ENCODE peak calls at places on chromosomes 7 and 10, in four cellular contexts. T, G, L and C are unnamed samples.

GRCh38 chr10:79129361-79129997 is 60.7 kb downstream of the ZMIZ1 start:
- DNase-seq in G (no peak), T (no peak), L (no peak), C (no peak)

GRCh38 chr7:8325067-8325466 is 63.1 kb upstream of the ICA1 start:
- DNase-seq in L (no peak), G (no peak), T (no peak), C (no peak)

GRCh38 chr10:106795619-106796018 is 368.9 kb downstream of the SORCS1 start:
- DNase-seq in T (peak), L (peak), G (peak), C (peak)

GRCh38 chr10:78852856-78853255 is 215.9 kb upstream of the ZMIZ1 start:
- DNase-seq in L (no peak), G (no peak), T (peak), C (peak)

GRCh38 chr7:101197991-101198390 is 2.8 kb downstream of the MOGAT3 start:
- DNase-seq in L (no peak), T (no peak), G (no peak), C (no peak)

GRCh38 chr10:51615764-51616298 is 83.6 kb downstream of the CSTF2T start:
- DNase-seq in T (no peak), G (no peak), L (no peak), C (no peak)

GRCh38 chr10:132301371-132302330 is 6.1 kb downstream of the STK32C start:
- DNase-seq in L (no peak), T (no peak), G (no peak), C (no peak)

GRCh38 chr7:84912993-84913635 is 273.7 kb downstream of the SEMA3D start:
- DNase-seq in L (no peak), T (no peak), G (no peak), C (no peak)

GRCh38 chr7:49333180-49333881 is 409.0 kb downstream of the CDC14C start:
- DNase-seq in G (no peak), L (peak), T (no peak), C (no peak)

GRCh38 chr10:48535416-48536225 is 69.3 kb downstream of the ARHGAP22 start:
- DNase-seq in T (no peak), G (no peak), L (no peak), C (no peak)

DNA sequence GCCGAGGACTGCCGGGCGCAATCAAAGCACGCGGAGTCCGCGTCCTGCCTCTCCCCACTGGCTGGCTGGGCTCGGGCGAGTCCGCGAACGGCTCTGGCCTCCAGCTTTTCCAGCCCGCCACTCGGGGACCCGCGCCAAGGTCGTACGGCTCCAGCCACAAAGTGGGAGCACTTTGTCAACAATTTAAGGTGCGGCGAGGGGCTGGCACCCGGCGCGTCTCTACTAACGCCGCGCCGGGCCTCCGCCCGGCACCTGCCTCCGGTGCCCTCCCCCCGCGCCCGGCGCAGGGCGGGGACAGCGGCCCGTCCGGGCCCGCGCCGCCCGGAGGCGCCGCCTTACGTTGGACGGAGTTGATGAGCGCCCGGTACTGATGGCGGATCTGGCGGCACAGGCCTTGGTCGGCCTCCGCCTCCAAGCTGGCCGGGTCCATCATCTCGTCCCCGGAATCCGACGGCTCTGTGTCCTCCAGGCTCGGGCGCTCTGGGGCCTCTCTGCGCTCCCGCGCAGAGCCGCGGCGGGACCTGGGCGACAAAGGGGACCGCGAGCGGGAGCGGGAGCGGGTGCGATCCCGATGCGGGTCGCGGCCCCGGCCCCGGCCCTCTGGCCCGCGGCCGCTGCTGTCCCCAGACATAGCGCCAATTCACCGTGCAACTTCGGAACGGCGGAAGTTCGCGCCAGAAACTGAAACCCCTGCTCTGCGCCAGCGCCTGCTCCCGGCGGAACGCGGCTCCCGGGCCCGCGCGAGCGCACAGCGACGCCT is at the start of gene NSMCE4A:
- DNase-seq in T (peak), L (peak), G (peak), C (peak)
- TF ChIP-seq CTCF in T (peak), L (peak), G (peak), C (no peak)

DNA sequence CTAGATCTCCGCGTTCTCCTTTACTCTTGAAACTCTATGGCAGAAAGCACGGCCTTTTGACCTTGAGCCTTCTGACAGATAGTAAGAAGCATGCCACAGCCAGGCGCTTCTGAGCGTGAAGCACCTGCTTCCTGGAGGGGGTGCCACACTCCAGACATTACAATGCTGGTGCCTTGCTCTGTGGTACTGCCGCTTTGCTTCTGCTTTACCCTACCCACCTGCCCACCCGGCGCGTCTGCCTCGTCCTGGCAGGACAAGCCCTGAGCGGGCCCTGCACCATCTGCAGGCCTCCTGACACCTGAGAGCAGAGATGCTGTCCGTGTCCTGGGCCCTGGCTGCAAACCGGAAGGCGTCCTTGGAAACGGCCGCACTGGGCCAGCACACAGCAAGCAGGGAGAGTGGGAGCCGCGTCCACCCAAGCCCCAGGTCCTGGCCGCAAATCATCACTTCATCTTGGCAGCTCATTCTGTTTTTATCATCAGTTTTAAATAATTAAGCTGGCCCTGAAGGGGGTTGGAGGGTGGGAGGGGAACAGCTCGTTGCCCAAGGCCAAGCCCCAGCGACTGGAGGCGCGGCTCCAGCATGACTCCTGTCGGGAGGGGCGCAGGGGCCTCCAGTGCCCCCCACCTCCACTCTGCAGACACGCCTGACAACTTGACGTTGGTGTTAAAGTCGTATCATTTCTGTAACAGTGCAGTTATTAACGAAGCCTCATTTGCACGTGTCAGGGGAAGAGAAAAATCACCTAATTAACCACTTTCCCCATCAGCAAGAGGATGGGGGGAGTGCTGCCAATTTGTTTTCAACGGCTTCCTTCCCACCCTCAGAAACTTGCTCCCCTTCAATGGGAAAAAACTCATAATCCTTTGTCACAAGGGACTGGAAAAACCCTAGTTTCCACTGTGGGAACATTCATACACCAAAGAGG is 132.2 kb downstream of the MAD1L1 start:
- DNase-seq in L (peak), G (peak), T (peak), C (peak)
- TF ChIP-seq CTCF in L (peak), G (peak), T (peak), C (peak)

GRCh38 chr7:50795831-50796230 is 13.1 kb upstream of the GRB10 start:
- DNase-seq in G (no peak), L (no peak), T (no peak), C (no peak)
- TF ChIP-seq CTCF in G (no peak), L (no peak), T (no peak), C (no peak)

DNA sequence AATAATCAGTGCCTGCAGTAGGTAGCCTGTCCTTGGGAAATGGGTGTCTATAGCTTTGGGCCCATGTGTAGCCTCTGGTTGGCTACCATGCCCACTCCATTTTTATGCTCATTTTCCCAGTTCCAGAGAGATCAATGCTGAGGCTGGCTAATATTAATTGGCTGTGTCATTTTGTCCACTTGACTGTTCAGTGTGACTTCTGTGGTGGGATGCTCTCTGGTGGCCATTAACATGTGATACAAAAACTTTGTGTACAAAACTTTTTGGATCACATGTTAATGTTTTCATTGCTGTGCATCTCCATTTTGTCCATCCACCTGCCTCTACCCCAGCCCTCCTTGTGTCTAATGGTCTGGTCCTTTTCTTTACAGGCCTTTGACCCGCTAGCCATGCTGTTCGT is 22.7 kb downstream of the VIM start:
- DNase-seq in L (no peak), T (peak), G (no peak), C (no peak)
- TF ChIP-seq CTCF in L (peak), T (no peak), G (no peak), C (no peak)

GRCh38 chr7:142478479-142479220 is 220.8 kb upstream of the PRSS58 start:
- DNase-seq in G (peak), T (peak), L (peak), C (peak)
- TF ChIP-seq CTCF in G (peak), T (peak), L (peak), C (peak)

GRCh38 chr10:130378556-130379400 is 242.6 kb downstream of the GLRX3 start:
- DNase-seq in T (no peak), L (no peak), G (no peak), C (no peak)
- TF ChIP-seq CTCF in T (no peak), L (no peak), G (no peak), C (no peak)

GRCh38 chr7:98836811-98837631 is 32.8 kb downstream of the TMEM130 start:
- DNase-seq in G (peak), T (peak), L (peak), C (peak)
- TF ChIP-seq CTCF in G (peak), T (peak), L (peak), C (peak)

GRCh38 chr10:112182808-112183328 is 697 bp downstream of the GPAM start:
- DNase-seq in G (peak), T (no peak), L (no peak), C (no peak)

GRCh38 chr10:112184379-112184778 is 814 bp upstream of the GPAM start:
- DNase-seq in L (no peak), G (peak), T (no peak), C (no peak)

GRCh38 chr10:112185959-112186358 is 2.4 kb upstream of the GPAM start:
- DNase-seq in L (no peak), T (no peak), G (no peak), C (no peak)

GRCh38 chr10:112184052-112184371 is 447 bp upstream of the GPAM start:
- DNase-seq in T (no peak), G (no peak), L (peak), C (no peak)

GRCh38 chr10:112183329-112184051 is at the start of gene GPAM:
- DNase-seq in G (peak), L (peak), T (peak), C (peak)
- TF ChIP-seq CTCF in G (no peak), L (no peak), T (no peak), C (no peak)

DNA sequence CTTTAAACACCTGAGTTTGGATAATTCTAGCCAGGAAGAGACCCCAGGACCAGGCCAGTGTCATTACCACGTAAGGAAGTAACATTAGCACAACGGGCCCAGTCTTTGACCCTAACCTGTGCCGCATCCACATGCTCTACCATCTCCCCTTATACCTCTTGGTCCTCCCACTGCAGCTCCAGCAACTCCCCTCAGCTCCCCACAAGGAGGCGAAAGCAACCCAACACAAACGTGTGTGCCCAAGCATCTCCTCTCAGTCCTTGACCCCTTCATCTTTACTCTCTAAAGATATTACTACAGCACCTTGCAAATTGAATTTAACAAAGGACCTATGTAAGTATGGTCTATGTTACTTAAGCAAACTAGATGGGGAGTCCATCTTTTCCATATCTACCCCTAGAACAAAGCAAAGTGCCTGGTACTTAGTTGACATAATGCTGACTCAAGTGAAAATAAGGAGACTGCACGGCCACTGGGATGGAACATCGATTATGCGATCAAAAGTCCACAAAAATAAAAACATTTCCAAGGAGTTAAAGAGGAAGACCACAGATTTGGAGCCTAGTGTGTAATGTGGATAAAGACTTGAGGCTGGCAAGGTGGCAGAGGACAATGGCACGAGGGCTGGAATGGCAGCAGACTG is 147.7 kb downstream of the JAZF1 start:
- DNase-seq in T (no peak), G (no peak), L (no peak), C (no peak)
- TF ChIP-seq CTCF in T (no peak), G (no peak), L (peak), C (no peak)